ENCODE peak calls at places on chromosomes 6 and 20, in six cellular contexts. One of them, this sample, is unnamed.

GRCh38 chr20:2005831-2006426 is 12.1 kb upstream of the PDYN start:
- DNase-seq in left lung: peak; percentile 89
- DNase-seq in posterior cingulate gyrus: peak; percentile 89
- DNase-seq in dorsolateral prefrontal cortex: peak; percentile 51
- DNase-seq in prostate gland: peak; percentile 47
- DNase-seq in psoas muscle: peak; percentile 76
- DNase-seq in this sample: peak; percentile 75

GRCh38 chr6:106534564-106534982 is 94.7 kb downstream of the RTN4IP1 start:
- DNase-seq in left lung: no peak
- DNase-seq in posterior cingulate gyrus: no peak
- DNase-seq in dorsolateral prefrontal cortex: no peak
- DNase-seq in prostate gland: no peak
- DNase-seq in psoas muscle: no peak
- DNase-seq in this sample: no peak

GRCh38 chr6:31473780-31474725 is 23.9 kb upstream of the MICB start:
- DNase-seq in left lung: no peak
- DNase-seq in posterior cingulate gyrus: no peak
- DNase-seq in dorsolateral prefrontal cortex: no peak
- DNase-seq in prostate gland: no peak
- DNase-seq in psoas muscle: no peak
- DNase-seq in this sample: no peak

GRCh38 chr6:56671651-56672461 is 29.2 kb upstream of the DST start:
- DNase-seq in left lung: no peak
- DNase-seq in posterior cingulate gyrus: peak; percentile 90
- DNase-seq in dorsolateral prefrontal cortex: peak; percentile 79
- DNase-seq in prostate gland: no peak
- DNase-seq in psoas muscle: peak; percentile 72
- DNase-seq in this sample: no peak

GRCh38 chr6:62923728-62924127 is 287.5 kb upstream of the FKBP1C start:
- DNase-seq in left lung: no peak
- DNase-seq in posterior cingulate gyrus: no peak
- DNase-seq in dorsolateral prefrontal cortex: no peak
- DNase-seq in prostate gland: no peak
- DNase-seq in psoas muscle: no peak
- DNase-seq in this sample: no peak

GRCh38 chr6:53625315-53625714 is 40.2 kb downstream of the KLHL31 start:
- DNase-seq in left lung: no peak
- DNase-seq in posterior cingulate gyrus: no peak
- DNase-seq in dorsolateral prefrontal cortex: no peak
- DNase-seq in prostate gland: no peak
- DNase-seq in psoas muscle: no peak
- DNase-seq in this sample: no peak

GRCh38 chr6:11772109-11772830 is 6.3 kb downstream of the ADTRP start:
- DNase-seq in left lung: no peak
- DNase-seq in posterior cingulate gyrus: no peak
- DNase-seq in dorsolateral prefrontal cortex: no peak
- DNase-seq in prostate gland: peak; percentile 44
- DNase-seq in psoas muscle: no peak
- DNase-seq in this sample: no peak

GRCh38 chr6:5960456-5960855 is 46.3 kb downstream of the NRN1 start:
- DNase-seq in left lung: no peak
- DNase-seq in posterior cingulate gyrus: no peak
- DNase-seq in dorsolateral prefrontal cortex: no peak
- DNase-seq in prostate gland: no peak
- DNase-seq in psoas muscle: no peak
- DNase-seq in this sample: no peak

GRCh38 chr20:62980970-62981369 is 25.8 kb downstream of the BHLHE23 start:
- DNase-seq in left lung: no peak
- DNase-seq in posterior cingulate gyrus: peak; percentile 90
- DNase-seq in dorsolateral prefrontal cortex: no peak
- DNase-seq in prostate gland: no peak
- DNase-seq in psoas muscle: no peak
- DNase-seq in this sample: no peak

GRCh38 chr6:135938588-135939215 is 87.2 kb downstream of the PDE7B start:
- DNase-seq in left lung: no peak
- DNase-seq in posterior cingulate gyrus: no peak
- DNase-seq in dorsolateral prefrontal cortex: no peak
- DNase-seq in prostate gland: no peak
- DNase-seq in psoas muscle: peak; percentile 68
- DNase-seq in this sample: no peak

GRCh38 chr6:1821188-1822183 is 211.8 kb downstream of the FOXC1 start:
- DNase-seq in left lung: no peak
- DNase-seq in posterior cingulate gyrus: no peak
- DNase-seq in dorsolateral prefrontal cortex: no peak
- DNase-seq in prostate gland: no peak
- DNase-seq in psoas muscle: no peak
- DNase-seq in this sample: no peak

GRCh38 chr6:114339706-114340105 is 3.1 kb downstream of the HS3ST5 start:
- DNase-seq in left lung: no peak
- DNase-seq in posterior cingulate gyrus: no peak
- DNase-seq in dorsolateral prefrontal cortex: no peak
- DNase-seq in prostate gland: no peak
- DNase-seq in psoas muscle: no peak
- DNase-seq in this sample: no peak

This sample was measured in pancreas.